ENCODE peak calls at places on chromosomes 2 and 18, in four cellular contexts. One of them, this sample, is unnamed.

GRCh38 chr2:44201648-44202047 is 33.0 kb downstream of the PPM1B start:
- DNase-seq in CD8-positive, alpha-beta T cell: no peak
- DNase-seq in tibial artery: peak; percentile 34
- DNase-seq in heart left ventricle: no peak
- DNase-seq in this sample: peak; percentile 6

GRCh38 chr18:23538040-23538439 is 34.7 kb downstream of the RMC1 start:
- DNase-seq in CD8-positive, alpha-beta T cell: no peak
- DNase-seq in tibial artery: no peak
- DNase-seq in heart left ventricle: no peak
- DNase-seq in this sample: no peak

GRCh38 chr2:95026471-95027368 is 1.2 kb downstream of the MAL start:
- DNase-seq in CD8-positive, alpha-beta T cell: peak; percentile 36
- DNase-seq in tibial artery: no peak
- DNase-seq in heart left ventricle: no peak
- DNase-seq in this sample: no peak

GRCh38 chr2:191571163-191571769 is 106.7 kb upstream of the NABP1 start:
- DNase-seq in CD8-positive, alpha-beta T cell: peak; percentile 16
- DNase-seq in tibial artery: no peak
- DNase-seq in heart left ventricle: no peak
- DNase-seq in this sample: peak; percentile 61

GRCh38 chr18:5894613-5895299 is 566 bp downstream of the TMEM200C start:
- DNase-seq in CD8-positive, alpha-beta T cell: no peak
- DNase-seq in tibial artery: no peak
- DNase-seq in heart left ventricle: no peak
- DNase-seq in this sample: no peak

GRCh38 chr2:171409436-171409971 is 24.3 kb downstream of the METTL8 start:
- DNase-seq in CD8-positive, alpha-beta T cell: no peak
- DNase-seq in tibial artery: no peak
- DNase-seq in heart left ventricle: no peak
- DNase-seq in this sample: no peak

GRCh38 chr2:111705711-111706323 is 178.2 kb downstream of the ANAPC1 start:
- DNase-seq in CD8-positive, alpha-beta T cell: peak; percentile 35
- DNase-seq in tibial artery: no peak
- DNase-seq in heart left ventricle: no peak
- DNase-seq in this sample: peak; percentile 89

GRCh38 chr2:190664240-190664639 is 15.4 kb downstream of the NAB1 start:
- DNase-seq in CD8-positive, alpha-beta T cell: no peak
- DNase-seq in tibial artery: no peak
- DNase-seq in heart left ventricle: no peak
- DNase-seq in this sample: no peak

GRCh38 chr2:154125900-154126299 is 254.2 kb downstream of the GALNT13 start:
- DNase-seq in CD8-positive, alpha-beta T cell: no peak
- DNase-seq in tibial artery: no peak
- DNase-seq in heart left ventricle: no peak
- DNase-seq in this sample: peak; percentile 1

GRCh38 chr2:231545105-231545902 is 15.1 kb upstream of the NMUR1 start:
- DNase-seq in CD8-positive, alpha-beta T cell: peak; percentile 58
- DNase-seq in tibial artery: peak; percentile 40
- DNase-seq in heart left ventricle: peak; percentile 73
- DNase-seq in this sample: no peak

GRCh38 chr2:192043216-192043870 is 151.4 kb downstream of the TMEFF2 start:
- DNase-seq in CD8-positive, alpha-beta T cell: no peak
- DNase-seq in tibial artery: no peak
- DNase-seq in heart left ventricle: no peak
- DNase-seq in this sample: no peak

GRCh38 chr2:201070966-201071304 is 536 bp downstream of the HYCC2 start:
- DNase-seq in CD8-positive, alpha-beta T cell: no peak
- DNase-seq in tibial artery: no peak
- DNase-seq in heart left ventricle: no peak
- DNase-seq in this sample: no peak

GRCh38 chr18:58223717-58224424 is 179.8 kb downstream of the NEDD4L start:
- DNase-seq in CD8-positive, alpha-beta T cell: no peak
- DNase-seq in tibial artery: no peak
- DNase-seq in heart left ventricle: peak; percentile 62
- DNase-seq in this sample: peak; percentile 93

GRCh38 chr18:48733854-48734253 is 195.0 kb downstream of the CTIF start:
- DNase-seq in CD8-positive, alpha-beta T cell: no peak
- DNase-seq in tibial artery: no peak
- DNase-seq in heart left ventricle: peak; percentile 70
- DNase-seq in this sample: no peak

GRCh38 chr2:110748489-110748867 is 16.1 kb downstream of the ACOXL start:
- DNase-seq in CD8-positive, alpha-beta T cell: peak; percentile 40
- DNase-seq in tibial artery: no peak
- DNase-seq in heart left ventricle: no peak
- DNase-seq in this sample: no peak

GRCh38 chr2:121282800-121283382 is 2.1 kb downstream of the TFCP2L1 start:
- DNase-seq in CD8-positive, alpha-beta T cell: no peak
- DNase-seq in tibial artery: no peak
- DNase-seq in heart left ventricle: no peak
- DNase-seq in this sample: no peak
- H3K4me3 ChIP-seq in CD8-positive, alpha-beta T cell: no peak overlapping the region
- H3K4me3 ChIP-seq in tibial artery: no peak overlapping the region
- H3K4me3 ChIP-seq in heart left ventricle: no peak overlapping the region
- H3K4me3 ChIP-seq in this sample: no peak overlapping the region

GRCh38 chr2:132652501-132652900 is 17.5 kb downstream of the LYPD1 start:
- DNase-seq in CD8-positive, alpha-beta T cell: no peak
- DNase-seq in tibial artery: no peak
- DNase-seq in heart left ventricle: no peak
- DNase-seq in this sample: no peak

GRCh38 chr2:132646805-132647115 is 23.2 kb downstream of the LYPD1 start:
- DNase-seq in CD8-positive, alpha-beta T cell: no peak
- DNase-seq in tibial artery: no peak
- DNase-seq in heart left ventricle: no peak
- DNase-seq in this sample: no peak

GRCh38 chr2:132656213-132656612 is 13.8 kb downstream of the LYPD1 start:
- DNase-seq in CD8-positive, alpha-beta T cell: no peak
- DNase-seq in tibial artery: no peak
- DNase-seq in heart left ventricle: no peak
- DNase-seq in this sample: no peak

GRCh38 chr2:132654968-132655367 is 15.0 kb downstream of the LYPD1 start:
- DNase-seq in CD8-positive, alpha-beta T cell: no peak
- DNase-seq in tibial artery: no peak
- DNase-seq in heart left ventricle: no peak
- DNase-seq in this sample: no peak

DNA sequence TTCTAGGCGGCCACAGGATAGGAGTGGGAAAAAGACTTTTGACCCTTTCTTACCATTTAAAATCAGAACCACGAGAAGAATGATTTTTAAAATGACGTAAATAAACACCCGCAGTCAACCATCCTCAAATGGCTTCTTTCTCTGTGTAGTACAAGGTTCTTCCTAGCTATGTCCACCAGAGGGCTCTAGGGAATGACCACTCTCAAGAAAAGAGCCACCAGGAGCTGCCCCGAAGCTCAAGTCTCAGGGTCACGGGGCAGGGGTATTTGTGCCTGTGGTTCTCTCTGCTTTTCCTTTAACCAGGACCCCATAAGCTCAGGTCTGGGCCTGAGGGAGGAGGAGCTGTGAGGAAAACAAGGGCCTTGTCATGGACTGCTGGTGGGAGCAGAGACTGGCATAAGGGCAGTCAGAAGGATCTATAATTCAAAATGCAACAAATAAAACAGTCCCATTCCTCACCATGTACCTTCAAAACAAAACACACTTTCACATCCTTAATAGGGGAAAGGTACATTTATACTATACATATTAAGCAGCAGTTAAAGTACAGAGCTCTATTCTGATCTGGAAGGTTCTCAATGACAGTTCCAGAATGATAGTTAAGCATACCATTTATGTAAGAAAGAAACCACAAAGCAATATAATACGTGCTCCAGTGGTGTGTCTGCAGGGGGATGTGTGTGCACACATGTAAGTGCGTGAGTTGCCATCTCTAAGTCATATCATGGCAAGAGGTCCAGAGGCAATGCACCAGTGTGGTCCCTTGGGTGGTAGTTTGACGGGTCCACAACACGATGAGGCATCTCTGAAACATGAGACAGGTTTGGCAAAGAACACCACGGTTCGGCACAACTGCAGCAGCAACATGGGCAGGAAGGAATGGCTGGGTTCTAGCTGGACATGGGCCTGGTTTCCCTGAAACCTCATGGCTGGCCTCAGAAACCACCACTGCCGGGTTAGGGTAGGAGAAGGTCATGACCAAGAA is 18.6 kb downstream of the LYPD1 start:
- DNase-seq in CD8-positive, alpha-beta T cell: no peak
- DNase-seq in tibial artery: no peak
- DNase-seq in heart left ventricle: no peak
- DNase-seq in this sample: peak; percentile 4
- TF ChIP-seq CTCF in CD8-positive, alpha-beta T cell: no peak
- TF ChIP-seq CTCF in tibial artery: no peak
- TF ChIP-seq CTCF in heart left ventricle: peak; percentile 73
- TF ChIP-seq CTCF in this sample: peak; percentile 55

GRCh38 chr2:45443012-45443411 is 168.1 kb downstream of the SRBD1 start:
- DNase-seq in CD8-positive, alpha-beta T cell: no peak
- DNase-seq in tibial artery: no peak
- DNase-seq in heart left ventricle: no peak
- DNase-seq in this sample: no peak

GRCh38 chr2:45438872-45439665 is 172.0 kb downstream of the SRBD1 start:
- DNase-seq in CD8-positive, alpha-beta T cell: no peak
- DNase-seq in tibial artery: no peak
- DNase-seq in heart left ventricle: no peak
- DNase-seq in this sample: no peak

GRCh38 chr2:45439788-45440773 is 171.0 kb downstream of the SRBD1 start:
- DNase-seq in CD8-positive, alpha-beta T cell: no peak
- DNase-seq in tibial artery: no peak
- DNase-seq in heart left ventricle: no peak
- DNase-seq in this sample: no peak

GRCh38 chr2:45442026-45442425 is 169.0 kb downstream of the SRBD1 start:
- DNase-seq in CD8-positive, alpha-beta T cell: no peak
- DNase-seq in tibial artery: no peak
- DNase-seq in heart left ventricle: no peak
- DNase-seq in this sample: no peak

DNA sequence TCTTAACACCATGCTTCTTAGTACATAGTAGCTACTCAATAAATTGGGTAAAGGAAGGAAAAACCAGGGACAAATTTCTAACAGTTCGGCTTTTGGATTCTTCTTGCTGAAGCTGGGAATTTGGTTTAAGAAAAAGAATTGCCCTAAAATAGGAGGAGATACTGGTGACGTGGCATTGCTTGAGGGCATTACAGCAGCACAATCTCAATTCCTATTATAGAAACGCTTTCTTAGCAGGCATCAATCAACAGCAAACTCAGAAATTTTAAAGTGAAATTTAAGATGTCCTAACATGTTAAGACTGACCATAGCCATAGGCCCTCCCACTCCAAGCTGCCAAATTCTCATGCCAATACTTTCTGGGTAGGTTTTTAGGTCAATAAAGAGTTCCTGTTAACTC is 169.5 kb downstream of the SRBD1 start:
- DNase-seq in CD8-positive, alpha-beta T cell: no peak
- DNase-seq in tibial artery: no peak
- DNase-seq in heart left ventricle: no peak
- DNase-seq in this sample: no peak
- H3K4me3 ChIP-seq in CD8-positive, alpha-beta T cell: no peak overlapping the region
- H3K4me3 ChIP-seq in tibial artery: no peak overlapping the region
- H3K4me3 ChIP-seq in heart left ventricle: no peak overlapping the region
- H3K4me3 ChIP-seq in this sample: no peak overlapping the region

GRCh38 chr2:147172493-147173185 is 672.2 kb upstream of the ACVR2A start:
- DNase-seq in CD8-positive, alpha-beta T cell: no peak
- DNase-seq in tibial artery: no peak
- DNase-seq in heart left ventricle: no peak
- DNase-seq in this sample: no peak

GRCh38 chr2:147171961-147172360 is 672.9 kb upstream of the ACVR2A start:
- DNase-seq in CD8-positive, alpha-beta T cell: no peak
- DNase-seq in tibial artery: no peak
- DNase-seq in heart left ventricle: no peak
- DNase-seq in this sample: peak; percentile 25

GRCh38 chr2:147173186-147173575 is 671.6 kb upstream of the ACVR2A start:
- DNase-seq in CD8-positive, alpha-beta T cell: no peak
- DNase-seq in tibial artery: no peak
- DNase-seq in heart left ventricle: no peak
- DNase-seq in this sample: peak; percentile 70

GRCh38 chr2:147173798-147174197 is 671.0 kb upstream of the ACVR2A start:
- DNase-seq in CD8-positive, alpha-beta T cell: no peak
- DNase-seq in tibial artery: no peak
- DNase-seq in heart left ventricle: no peak
- DNase-seq in this sample: no peak

DNA sequence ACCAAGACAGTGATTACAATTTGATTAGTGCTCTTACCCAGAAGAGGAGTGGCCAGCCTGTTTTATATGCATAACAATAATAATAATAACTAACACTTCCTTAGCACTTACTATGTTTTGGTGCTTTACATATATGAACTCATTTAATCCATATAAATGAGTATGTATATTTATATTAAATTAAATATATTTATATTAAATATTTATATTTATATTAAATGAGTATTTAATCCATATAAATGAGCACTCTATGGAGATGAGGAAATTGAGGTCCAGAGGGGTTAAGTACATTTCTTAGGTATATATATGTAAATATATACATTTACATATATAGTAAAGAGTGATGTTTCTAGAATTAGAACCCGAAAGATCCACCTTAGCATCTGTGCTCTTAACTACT is 673.9 kb upstream of the ACVR2A start:
- DNase-seq in CD8-positive, alpha-beta T cell: no peak
- DNase-seq in tibial artery: no peak
- DNase-seq in heart left ventricle: no peak
- DNase-seq in this sample: no peak
- TF ChIP-seq CTCF in CD8-positive, alpha-beta T cell: no peak
- TF ChIP-seq CTCF in tibial artery: no peak
- TF ChIP-seq CTCF in heart left ventricle: no peak
- TF ChIP-seq CTCF in this sample: no peak

GRCh38 chr18:53789376-53790247 is 434.9 kb downstream of the MBD2 start:
- DNase-seq in CD8-positive, alpha-beta T cell: no peak
- DNase-seq in tibial artery: no peak
- DNase-seq in heart left ventricle: no peak
- DNase-seq in this sample: no peak

GRCh38 chr18:53795610-53796009 is 428.9 kb downstream of the MBD2 start:
- DNase-seq in CD8-positive, alpha-beta T cell: no peak
- DNase-seq in tibial artery: no peak
- DNase-seq in heart left ventricle: no peak
- DNase-seq in this sample: no peak

GRCh38 chr18:53795061-53795460 is 429.4 kb downstream of the MBD2 start:
- DNase-seq in CD8-positive, alpha-beta T cell: no peak
- DNase-seq in tibial artery: no peak
- DNase-seq in heart left ventricle: no peak
- DNase-seq in this sample: peak; percentile 23

GRCh38 chr18:53790817-53791216 is 433.7 kb downstream of the MBD2 start:
- DNase-seq in CD8-positive, alpha-beta T cell: no peak
- DNase-seq in tibial artery: no peak
- DNase-seq in heart left ventricle: no peak
- DNase-seq in this sample: peak; percentile 26

GRCh38 chr18:53792762-53793161 is 431.7 kb downstream of the MBD2 start:
- DNase-seq in CD8-positive, alpha-beta T cell: no peak
- DNase-seq in tibial artery: no peak
- DNase-seq in heart left ventricle: no peak
- DNase-seq in this sample: no peak
- H3K4me3 ChIP-seq in CD8-positive, alpha-beta T cell: no peak overlapping the region
- H3K4me3 ChIP-seq in tibial artery: no peak overlapping the region
- H3K4me3 ChIP-seq in heart left ventricle: no peak overlapping the region
- H3K4me3 ChIP-seq in this sample: no peak overlapping the region

This sample was measured in foreskin fibroblast.